ENCODE peak calls at places on chromosome 1, in five cellular contexts. D is keratinocyte, P is endothelial cell of umbilical vein, O is K562, S is PC-3. W is an unnamed sample.

GRCh38 chr1:193457676-193458075 is 271.3 kb upstream of the B3GALT2 start:
- DNase-seq in S (no peak), O (no peak), P (no peak), D (no peak), W (peak)

GRCh38 chr1:13702425-13703127 is 2.6 kb downstream of the PRDM2 start:
- DNase-seq in O (no peak), P (no peak), S (no peak), D (no peak), W (no peak)

GRCh38 chr1:66618390-66618789 is 84.4 kb downstream of the SGIP1 start:
- DNase-seq in O (no peak), D (no peak), P (no peak), S (no peak), W (no peak)

GRCh38 chr1:183331095-183331742 is 87.0 kb downstream of the NMNAT2 start:
- DNase-seq in P (no peak), O (no peak), D (no peak), S (no peak), W (no peak)

GRCh38 chr1:166699613-166700012 is 139.7 kb upstream of the POGK start:
- DNase-seq in P (no peak), O (peak), S (no peak), D (no peak), W (no peak)

GRCh38 chr1:66733348-66734017 is 18.8 kb upstream of the DYNLT5 start:
- DNase-seq in S (peak), O (no peak), P (peak), D (no peak), W (peak)

GRCh38 chr1:100927276-100927675 is 31.4 kb downstream of the SLC30A7 start:
- DNase-seq in P (no peak), D (no peak), S (no peak), O (no peak), W (no peak)

GRCh38 chr1:54575605-54576004 is 27.6 kb downstream of the ACOT11 start:
- DNase-seq in S (no peak), O (no peak), P (no peak), D (no peak), W (no peak)

GRCh38 chr1:72827285-72827684 is 544.9 kb upstream of the NEGR1 start:
- DNase-seq in P (no peak), S (peak), O (no peak), D (no peak), W (peak)

GRCh38 chr1:12144969-12145368 is 21.8 kb upstream of the TNFRSF1B start:
- DNase-seq in O (no peak), D (no peak), S (no peak), P (no peak), W (no peak)

GRCh38 chr1:63189677-63190076 is 132.7 kb upstream of the FOXD3 start:
- DNase-seq in S (no peak), O (no peak), D (no peak), P (no peak), W (no peak)

GRCh38 chr1:184792450-184792969 is 37.9 kb upstream of the EDEM3 start:
- DNase-seq in O (no peak), D (peak), S (peak), P (peak), W (peak)

GRCh38 chr1:73821520-73821919 is 376.5 kb downstream of the LRRIQ3 start:
- DNase-seq in S (no peak), D (no peak), P (no peak), O (no peak), W (no peak)

GRCh38 chr1:157369808-157370521 is 182.3 kb downstream of the FCRL5 start:
- DNase-seq in P (peak), O (peak), S (peak), D (no peak), W (no peak)

GRCh38 chr1:165376041-165376810 is 19.7 kb upstream of the LMX1A start:
- DNase-seq in D (no peak), S (peak), O (peak), P (peak), W (peak)

GRCh38 chr1:53590581-53591515 is 131.6 kb downstream of the DMRTB1 start:
- DNase-seq in D (no peak), S (no peak), O (no peak), P (no peak), W (peak)

GRCh38 chr1:149848811-149849210 is 50.6 kb upstream of the BOLA1 start:
- DNase-seq in O (peak), S (peak), D (no peak), P (no peak), W (no peak)

GRCh38 chr1:72280131-72280530 is 2.2 kb downstream of the NEGR1 start:
- DNase-seq in S (no peak), P (peak), D (no peak), O (no peak), W (no peak)

GRCh38 chr1:204408074-204408507 is 3.5 kb downstream of the PPP1R15B start:
- DNase-seq in P (peak), D (no peak), S (peak), O (peak), W (peak)

GRCh38 chr1:6424619-6425593 is at the start of gene ESPN:
- DNase-seq in S (peak), O (peak), D (no peak), P (no peak), W (no peak)
- TF ChIP-seq EZH2 in S (no peak), O (no peak), D (no peak), P (no peak), W (peak)

GRCh38 chr1:18109756-18110597 is 2.4 kb downstream of the IGSF21 start:
- DNase-seq in D (no peak), P (no peak), O (peak), S (no peak), W (no peak)

GRCh38 chr1:18107671-18108312 is at the start of gene IGSF21:
- DNase-seq in O (no peak), P (no peak), S (no peak), D (no peak), W (no peak)

GRCh38 chr1:18110598-18110939 is 3.0 kb downstream of the IGSF21 start:
- DNase-seq in D (no peak), P (no peak), O (no peak), S (no peak), W (no peak)

GRCh38 chr1:18109058-18109755 is 1.6 kb downstream of the IGSF21 start:
- DNase-seq in S (no peak), P (no peak), O (no peak), D (no peak), W (no peak)

DNA sequence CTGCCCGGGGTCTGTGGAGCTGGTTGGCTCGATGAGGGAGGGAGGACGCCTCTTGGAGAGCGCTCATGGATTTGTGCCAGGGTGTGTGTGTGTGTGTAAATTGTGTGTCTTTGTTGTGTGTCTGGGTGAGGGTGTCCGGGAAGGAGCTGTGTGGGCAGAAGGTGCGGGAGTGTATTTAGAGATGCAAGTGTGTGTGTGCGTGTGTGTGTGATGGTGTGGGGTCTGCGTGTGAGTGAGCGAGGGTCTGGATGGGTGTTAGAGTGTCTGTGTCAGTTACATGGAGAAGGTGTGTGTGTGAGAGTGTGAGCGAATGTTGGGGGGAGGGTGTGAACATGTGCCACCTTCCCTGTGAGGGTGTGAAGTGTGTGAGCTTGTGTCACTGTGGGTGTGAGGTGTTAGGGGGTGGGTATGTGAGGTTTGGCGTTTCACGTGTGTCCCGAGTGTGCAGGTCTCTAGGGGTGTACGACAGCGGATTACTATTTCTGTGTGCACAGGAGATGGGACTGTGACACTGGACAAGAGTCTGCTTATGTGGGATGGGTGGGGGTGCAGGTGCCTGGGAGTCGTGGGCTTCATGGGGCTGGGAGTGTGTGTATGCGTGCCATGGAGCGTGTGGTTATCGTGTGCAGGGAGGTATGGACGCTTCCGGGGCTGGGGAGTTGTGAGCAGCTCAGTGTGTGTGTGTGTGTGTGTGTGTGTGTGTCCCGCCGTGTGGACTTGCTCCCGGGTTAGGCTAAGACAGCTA is 887 bp downstream of the IGSF21 start:
- DNase-seq in S (no peak), D (no peak), O (no peak), P (no peak), W (no peak)
- TF ChIP-seq EZH2 in S (no peak), D (peak), O (no peak), P (no peak), W (peak)

GRCh38 chr1:154524881-154525280 is 22.7 kb upstream of the SHE start:
- DNase-seq in S (no peak), P (peak), D (no peak), O (no peak), W (no peak)
- TF ChIP-seq EZH2 in S (no peak), P (no peak), D (no peak), O (no peak), W (no peak)

GRCh38 chr1:3652538-3653285 is 396 bp downstream of the TP73 start:
- DNase-seq in S (no peak), P (no peak), D (no peak), O (peak), W (no peak)

GRCh38 chr1:3651939-3652537 is at the start of gene TP73:
- DNase-seq in D (no peak), O (peak), P (no peak), S (peak), W (no peak)

GRCh38 chr1:3649342-3650247 is at the start of gene WRAP73:
- DNase-seq in P (peak), O (peak), S (peak), D (peak), W (peak)

GRCh38 chr1:3651011-3651938 is 1.0 kb upstream of the TP73 start:
- DNase-seq in D (no peak), S (no peak), O (peak), P (no peak), W (no peak)

GRCh38 chr1:3650248-3651010 is 526 bp upstream of the WRAP73 start:
- DNase-seq in O (no peak), S (no peak), P (no peak), D (no peak), W (no peak)
- TF ChIP-seq EZH2 in O (no peak), S (no peak), P (no peak), D (peak), W (no peak)

DNA sequence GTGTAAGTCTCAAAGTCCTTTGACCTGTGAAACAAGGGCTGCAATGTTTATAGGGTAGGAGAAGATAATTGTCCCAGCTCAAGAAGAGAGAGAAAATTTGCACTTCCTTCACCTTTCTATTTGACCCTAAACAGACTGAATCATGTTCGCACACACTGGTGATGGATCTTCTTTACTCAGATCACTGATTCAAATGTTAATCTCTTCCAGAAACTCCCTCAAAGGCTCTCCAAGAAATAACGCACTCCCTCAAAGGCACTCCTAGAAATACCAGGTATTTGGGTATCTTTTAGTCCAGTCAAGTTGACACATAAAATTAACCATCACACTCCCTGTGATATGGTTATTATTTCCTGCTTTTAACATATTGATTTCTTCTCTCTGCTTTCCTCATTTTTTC is 30.5 kb upstream of the PTGS2 start:
- DNase-seq in O (no peak), S (no peak), P (no peak), D (no peak), W (no peak)
- TF ChIP-seq EZH2 in O (no peak), S (no peak), P (no peak), D (no peak), W (no peak)

DNA sequence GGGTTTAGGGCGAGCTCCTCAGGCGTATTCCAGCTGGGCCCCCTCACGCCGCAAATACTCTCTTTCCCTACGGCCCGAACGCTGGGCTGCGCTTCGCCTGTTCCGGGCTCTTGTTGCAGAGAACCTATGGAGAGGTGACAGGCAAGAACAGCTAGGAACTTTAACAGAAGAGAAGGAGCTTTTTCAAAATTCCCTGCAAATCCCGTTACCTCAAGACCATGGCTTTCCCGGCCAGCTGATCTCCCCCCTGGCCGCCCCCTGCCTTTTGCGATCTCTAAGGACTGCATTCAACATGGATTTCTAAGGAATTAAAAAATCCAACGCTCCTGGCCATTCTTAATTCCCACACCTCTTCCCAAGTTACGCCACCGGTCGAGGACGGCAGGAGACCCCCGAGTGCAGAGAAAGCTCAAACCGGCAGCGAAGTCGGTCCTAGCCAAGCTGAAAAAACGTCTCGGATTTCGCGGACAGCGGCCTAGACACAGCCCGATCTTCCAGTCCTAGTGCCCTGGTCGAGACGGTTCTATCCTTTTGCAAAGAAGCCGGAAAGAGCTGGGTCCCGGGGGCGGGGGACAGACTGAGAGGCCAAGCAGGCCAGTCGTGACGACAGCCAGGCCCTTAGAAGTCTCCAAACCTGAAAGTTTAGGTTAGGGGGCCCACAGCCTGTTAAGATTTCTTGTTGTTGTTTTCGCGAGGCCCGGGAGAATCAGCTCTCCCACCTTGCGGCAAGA is 1.0 kb upstream of the TBX15 start:
- DNase-seq in P (no peak), O (no peak), D (no peak), S (no peak), W (no peak)
- TF ChIP-seq EZH2 in P (peak), O (no peak), D (no peak), S (no peak), W (no peak)

GRCh38 chr1:90835661-90836344 is 118.7 kb upstream of the BARHL2 start:
- DNase-seq in S (no peak), P (no peak), D (no peak), O (no peak), W (no peak)
- TF ChIP-seq EZH2 in S (no peak), P (peak), D (peak), O (no peak), W (peak)

W was measured in astrocyte.